ENCODE peak calls at places on chromosome 7, in ten cellular contexts. One of them, this sample, is unnamed.

GRCh38 chr7:28125381-28126046 is 55.1 kb downstream of the JAZF1 start:
- DNase-seq in OCI-LY7: no peak
- DNase-seq in H7: peak
- DNase-seq in GM23248: peak
- DNase-seq in astrocyte of the spinal cord: no peak
- DNase-seq in CD4-positive, alpha-beta memory T cell: no peak
- DNase-seq in A673: no peak
- DNase-seq in prostate gland: no peak
- DNase-seq in cardiac fibroblast: peak
- DNase-seq in AG10803: peak
- DNase-seq in this sample: no peak

GRCh38 chr7:143519411-143520131 is 41.9 kb downstream of the TAS2R41 start:
- DNase-seq in OCI-LY7: no peak
- DNase-seq in H7: no peak
- DNase-seq in GM23248: peak
- DNase-seq in astrocyte of the spinal cord: peak
- DNase-seq in CD4-positive, alpha-beta memory T cell: no peak
- DNase-seq in A673: peak
- DNase-seq in prostate gland: no peak
- DNase-seq in cardiac fibroblast: peak
- DNase-seq in AG10803: no peak
- DNase-seq in this sample: no peak

GRCh38 chr7:103395071-103395470 is 47.6 kb downstream of the PSMC2 start:
- DNase-seq in OCI-LY7: no peak
- DNase-seq in H7: no peak
- DNase-seq in GM23248: no peak
- DNase-seq in astrocyte of the spinal cord: no peak
- DNase-seq in CD4-positive, alpha-beta memory T cell: no peak
- DNase-seq in A673: no peak
- DNase-seq in prostate gland: no peak
- DNase-seq in cardiac fibroblast: no peak
- DNase-seq in AG10803: no peak
- DNase-seq in this sample: no peak

GRCh38 chr7:23787272-23787671 is 77.3 kb downstream of the STK31 start:
- DNase-seq in OCI-LY7: no peak
- DNase-seq in H7: no peak
- DNase-seq in GM23248: no peak
- DNase-seq in astrocyte of the spinal cord: no peak
- DNase-seq in CD4-positive, alpha-beta memory T cell: no peak
- DNase-seq in A673: no peak
- DNase-seq in prostate gland: no peak
- DNase-seq in cardiac fibroblast: no peak
- DNase-seq in AG10803: no peak
- DNase-seq in this sample: no peak

GRCh38 chr7:1085910-1086421 is 1.9 kb upstream of the GPER1 start:
- DNase-seq in OCI-LY7: peak
- DNase-seq in H7: no peak
- DNase-seq in GM23248: peak
- DNase-seq in astrocyte of the spinal cord: no peak
- DNase-seq in CD4-positive, alpha-beta memory T cell: no peak
- DNase-seq in A673: no peak
- DNase-seq in prostate gland: no peak
- DNase-seq in cardiac fibroblast: peak
- DNase-seq in AG10803: peak
- DNase-seq in this sample: no peak

GRCh38 chr7:2530076-2530967 is 10.7 kb downstream of the LFNG start:
- DNase-seq in OCI-LY7: no peak
- DNase-seq in H7: no peak
- DNase-seq in GM23248: peak
- DNase-seq in astrocyte of the spinal cord: no peak
- DNase-seq in CD4-positive, alpha-beta memory T cell: peak
- DNase-seq in A673: no peak
- DNase-seq in prostate gland: no peak
- DNase-seq in cardiac fibroblast: peak
- DNase-seq in AG10803: no peak
- DNase-seq in this sample: no peak

GRCh38 chr7:7051221-7051877 is 131.0 kb upstream of the C1GALT1 start:
- DNase-seq in OCI-LY7: peak
- DNase-seq in H7: no peak
- DNase-seq in GM23248: peak
- DNase-seq in astrocyte of the spinal cord: no peak
- DNase-seq in CD4-positive, alpha-beta memory T cell: no peak
- DNase-seq in A673: no peak
- DNase-seq in prostate gland: no peak
- DNase-seq in cardiac fibroblast: peak
- DNase-seq in AG10803: peak
- DNase-seq in this sample: no peak

GRCh38 chr7:44713680-44714335 is 34.8 kb upstream of the ZMIZ2 start:
- DNase-seq in OCI-LY7: no peak
- DNase-seq in H7: peak
- DNase-seq in GM23248: peak
- DNase-seq in astrocyte of the spinal cord: no peak
- DNase-seq in CD4-positive, alpha-beta memory T cell: no peak
- DNase-seq in A673: no peak
- DNase-seq in prostate gland: no peak
- DNase-seq in cardiac fibroblast: peak
- DNase-seq in AG10803: no peak
- DNase-seq in this sample: no peak

GRCh38 chr7:112272921-112273561 is 66.5 kb downstream of the ZNF277 start:
- DNase-seq in OCI-LY7: no peak
- DNase-seq in H7: no peak
- DNase-seq in GM23248: peak
- DNase-seq in astrocyte of the spinal cord: no peak
- DNase-seq in CD4-positive, alpha-beta memory T cell: no peak
- DNase-seq in A673: no peak
- DNase-seq in prostate gland: no peak
- DNase-seq in cardiac fibroblast: peak
- DNase-seq in AG10803: peak
- DNase-seq in this sample: no peak

GRCh38 chr7:99002827-99003212 is 124.5 kb downstream of the TRRAP start:
- DNase-seq in OCI-LY7: no peak
- DNase-seq in H7: peak
- DNase-seq in GM23248: no peak
- DNase-seq in astrocyte of the spinal cord: no peak
- DNase-seq in CD4-positive, alpha-beta memory T cell: no peak
- DNase-seq in A673: no peak
- DNase-seq in prostate gland: no peak
- DNase-seq in cardiac fibroblast: no peak
- DNase-seq in AG10803: no peak
- DNase-seq in this sample: no peak

GRCh38 chr7:30874656-30875317 is 36.9 kb upstream of the AQP1 start:
- DNase-seq in OCI-LY7: no peak
- DNase-seq in H7: no peak
- DNase-seq in GM23248: no peak
- DNase-seq in astrocyte of the spinal cord: no peak
- DNase-seq in CD4-positive, alpha-beta memory T cell: no peak
- DNase-seq in A673: no peak
- DNase-seq in prostate gland: no peak
- DNase-seq in cardiac fibroblast: peak
- DNase-seq in AG10803: no peak
- DNase-seq in this sample: no peak

GRCh38 chr7:155372782-155373358 is 75.2 kb downstream of the INSIG1 start:
- DNase-seq in OCI-LY7: no peak
- DNase-seq in H7: no peak
- DNase-seq in GM23248: no peak
- DNase-seq in astrocyte of the spinal cord: no peak
- DNase-seq in CD4-positive, alpha-beta memory T cell: no peak
- DNase-seq in A673: no peak
- DNase-seq in prostate gland: no peak
- DNase-seq in cardiac fibroblast: no peak
- DNase-seq in AG10803: no peak
- DNase-seq in this sample: no peak

GRCh38 chr7:100641860-100642533 is 645 bp upstream of the TFR2 start:
- DNase-seq in OCI-LY7: no peak
- DNase-seq in H7: peak
- DNase-seq in GM23248: no peak
- DNase-seq in astrocyte of the spinal cord: no peak
- DNase-seq in CD4-positive, alpha-beta memory T cell: no peak
- DNase-seq in A673: no peak
- DNase-seq in prostate gland: no peak
- DNase-seq in cardiac fibroblast: no peak
- DNase-seq in AG10803: no peak
- DNase-seq in this sample: no peak

GRCh38 chr7:7585241-7585928 is 18.7 kb downstream of the MIOS start:
- DNase-seq in OCI-LY7: no peak
- DNase-seq in H7: no peak
- DNase-seq in GM23248: no peak
- DNase-seq in astrocyte of the spinal cord: no peak
- DNase-seq in CD4-positive, alpha-beta memory T cell: no peak
- DNase-seq in A673: no peak
- DNase-seq in prostate gland: no peak
- DNase-seq in cardiac fibroblast: no peak
- DNase-seq in AG10803: no peak
- DNase-seq in this sample: no peak

GRCh38 chr7:101363734-101364374 is 1.2 kb downstream of the COL26A1 start:
- DNase-seq in OCI-LY7: peak
- DNase-seq in H7: peak
- DNase-seq in GM23248: peak
- DNase-seq in astrocyte of the spinal cord: peak
- DNase-seq in CD4-positive, alpha-beta memory T cell: peak
- DNase-seq in A673: peak
- DNase-seq in prostate gland: peak
- DNase-seq in cardiac fibroblast: peak
- DNase-seq in AG10803: peak
- DNase-seq in this sample: peak

GRCh38 chr7:19107142-19107391 is 10.4 kb downstream of the TWIST1 start:
- DNase-seq in OCI-LY7: no peak
- DNase-seq in H7: no peak
- DNase-seq in GM23248: no peak
- DNase-seq in astrocyte of the spinal cord: no peak
- DNase-seq in CD4-positive, alpha-beta memory T cell: no peak
- DNase-seq in A673: no peak
- DNase-seq in prostate gland: no peak
- DNase-seq in cardiac fibroblast: no peak
- DNase-seq in AG10803: no peak
- DNase-seq in this sample: no peak
- H3K4me3 ChIP-seq in OCI-LY7: no peak
- H3K4me3 ChIP-seq in H7: peak
- H3K4me3 ChIP-seq in GM23248: peak
- H3K4me3 ChIP-seq in astrocyte of the spinal cord: peak
- H3K4me3 ChIP-seq in CD4-positive, alpha-beta memory T cell: no peak
- H3K4me3 ChIP-seq in A673: peak
- H3K4me3 ChIP-seq in prostate gland: peak
- H3K4me3 ChIP-seq in cardiac fibroblast: peak
- H3K4me3 ChIP-seq in AG10803: peak
- H3K4me3 ChIP-seq in this sample: no peak

DNA sequence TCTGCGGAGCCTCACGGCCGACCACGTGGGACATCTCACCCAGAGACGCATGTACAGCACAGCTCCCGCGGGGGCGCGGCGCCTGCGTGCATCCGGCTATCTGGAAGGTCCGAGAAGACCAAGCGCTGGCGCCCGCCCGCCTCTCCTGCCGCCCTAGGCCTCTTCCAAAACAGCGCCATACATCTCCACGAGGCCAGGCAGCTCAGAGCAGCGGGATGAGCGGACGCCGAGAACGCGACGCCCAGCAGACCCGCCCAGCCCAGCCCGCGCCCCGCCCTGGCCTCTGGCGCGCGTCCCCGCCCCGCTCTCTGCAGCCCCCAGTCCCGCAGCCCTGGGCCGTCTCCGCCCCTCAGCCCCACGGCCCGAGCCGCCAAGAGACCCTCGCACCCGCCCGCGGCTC is 20.3 kb upstream of the LANCL2 start:
- DNase-seq in OCI-LY7: no peak
- DNase-seq in H7: peak
- DNase-seq in GM23248: peak
- DNase-seq in astrocyte of the spinal cord: no peak
- DNase-seq in CD4-positive, alpha-beta memory T cell: no peak
- DNase-seq in A673: no peak
- DNase-seq in prostate gland: no peak
- DNase-seq in cardiac fibroblast: no peak
- DNase-seq in AG10803: no peak
- DNase-seq in this sample: no peak
- H3K4me3 ChIP-seq in OCI-LY7: no peak
- H3K4me3 ChIP-seq in H7: no peak
- H3K4me3 ChIP-seq in GM23248: no peak
- H3K4me3 ChIP-seq in astrocyte of the spinal cord: no peak
- H3K4me3 ChIP-seq in CD4-positive, alpha-beta memory T cell: no peak
- H3K4me3 ChIP-seq in A673: no peak
- H3K4me3 ChIP-seq in prostate gland: no peak
- H3K4me3 ChIP-seq in cardiac fibroblast: no peak
- H3K4me3 ChIP-seq in AG10803: no peak
- H3K4me3 ChIP-seq in this sample: no peak

DNA sequence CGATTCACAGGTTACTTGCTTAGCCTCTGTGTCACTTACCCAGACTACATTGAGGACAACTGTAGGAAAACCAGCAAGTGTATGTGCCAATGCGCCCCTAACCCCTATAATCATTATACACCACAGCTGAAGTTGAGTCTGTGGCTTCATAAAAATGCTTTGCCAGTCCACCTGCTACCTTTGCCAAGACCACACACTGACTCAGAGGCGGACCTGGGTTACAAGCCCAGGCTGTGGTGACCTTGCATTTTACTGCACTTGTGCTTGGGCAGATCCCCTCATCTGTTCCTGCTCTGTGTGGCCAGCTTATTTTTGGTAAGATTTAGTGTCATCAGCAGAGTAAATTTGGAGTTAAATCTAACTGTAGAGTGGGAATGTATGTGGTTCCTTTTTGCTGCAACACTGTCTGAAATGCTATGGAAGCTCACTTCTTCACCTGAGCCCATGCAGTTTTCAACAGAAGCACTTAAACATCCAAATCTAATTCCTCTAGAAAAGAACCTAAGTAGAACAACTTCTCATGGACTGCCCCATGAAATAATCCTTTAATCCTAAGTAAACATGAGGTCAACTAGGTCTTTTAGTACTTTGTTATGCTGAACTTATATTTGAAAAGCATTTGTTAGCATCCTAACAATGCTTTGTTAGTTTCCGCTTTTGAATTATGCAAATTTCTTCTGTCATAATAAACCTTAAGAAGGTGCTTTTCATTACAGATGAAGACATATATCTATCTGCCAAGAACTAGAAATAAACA is 96.2 kb upstream of the AMPH start:
- DNase-seq in OCI-LY7: no peak
- DNase-seq in H7: no peak
- DNase-seq in GM23248: no peak
- DNase-seq in astrocyte of the spinal cord: no peak
- DNase-seq in CD4-positive, alpha-beta memory T cell: no peak
- DNase-seq in A673: no peak
- DNase-seq in prostate gland: no peak
- DNase-seq in cardiac fibroblast: no peak
- DNase-seq in AG10803: no peak
- DNase-seq in this sample: no peak
- H3K4me3 ChIP-seq in OCI-LY7: no peak
- H3K4me3 ChIP-seq in H7: no peak
- H3K4me3 ChIP-seq in GM23248: no peak
- H3K4me3 ChIP-seq in astrocyte of the spinal cord: no peak
- H3K4me3 ChIP-seq in CD4-positive, alpha-beta memory T cell: no peak
- H3K4me3 ChIP-seq in A673: no peak
- H3K4me3 ChIP-seq in prostate gland: no peak
- H3K4me3 ChIP-seq in cardiac fibroblast: no peak
- H3K4me3 ChIP-seq in AG10803: no peak
- H3K4me3 ChIP-seq in this sample: no peak

DNA sequence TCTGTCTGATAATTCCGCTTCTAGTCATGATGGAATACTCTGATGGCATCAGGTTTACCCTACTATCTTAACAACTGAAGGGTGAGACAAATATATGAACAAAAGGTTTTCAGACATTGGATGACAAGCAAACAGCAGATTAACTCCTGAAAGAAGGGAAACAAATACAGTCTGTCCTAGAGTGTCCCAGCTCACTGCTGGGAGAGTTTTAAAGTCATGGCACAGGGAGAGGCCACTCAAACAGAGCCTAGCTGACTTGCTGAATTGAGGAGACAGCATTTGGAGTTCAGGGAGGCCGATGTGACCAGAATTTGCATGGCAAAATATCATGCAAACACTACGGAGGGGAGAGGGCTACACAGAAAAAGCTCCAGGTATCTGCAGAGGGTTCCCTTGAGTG is 73.1 kb downstream of the MDH2 start:
- DNase-seq in OCI-LY7: no peak
- DNase-seq in H7: no peak
- DNase-seq in GM23248: no peak
- DNase-seq in astrocyte of the spinal cord: no peak
- DNase-seq in CD4-positive, alpha-beta memory T cell: no peak
- DNase-seq in A673: no peak
- DNase-seq in prostate gland: no peak
- DNase-seq in cardiac fibroblast: no peak
- DNase-seq in AG10803: no peak
- DNase-seq in this sample: no peak
- H3K4me3 ChIP-seq in OCI-LY7: no peak
- H3K4me3 ChIP-seq in H7: no peak
- H3K4me3 ChIP-seq in GM23248: no peak
- H3K4me3 ChIP-seq in astrocyte of the spinal cord: no peak
- H3K4me3 ChIP-seq in CD4-positive, alpha-beta memory T cell: no peak
- H3K4me3 ChIP-seq in A673: no peak
- H3K4me3 ChIP-seq in prostate gland: no peak
- H3K4me3 ChIP-seq in cardiac fibroblast: no peak
- H3K4me3 ChIP-seq in AG10803: no peak
- H3K4me3 ChIP-seq in this sample: no peak

This sample was measured in thyroid gland.